ENCODE peak calls at places on chromosomes 16 and 17, in four cellular contexts. S is stomach, D is fibroblast of lung, F is colonic mucosa. L is an unnamed sample.

GRCh38 chr17:82309656-82310570 is 7.5 kb downstream of the CD7 start:
- DNase-seq in D (no peak), S (no peak), F (no peak), L (no peak)

GRCh38 chr16:66199189-66199588 is 167.3 kb upstream of the CDH5 start:
- DNase-seq in F (no peak), S (no peak), D (no peak), L (no peak)

GRCh38 chr17:76641501-76641900 is 2.1 kb downstream of the ST6GALNAC1 start:
- DNase-seq in F (peak; percentile 63), D (peak; percentile 8), S (no peak), L (no peak)

GRCh38 chr16:79997257-79997656 is 396.7 kb upstream of the MAF start:
- DNase-seq in S (no peak), D (peak; percentile 15), F (no peak), L (no peak)

GRCh38 chr16:31421587-31421986 is 6.6 kb downstream of the COX6A2 start:
- DNase-seq in D (no peak), F (no peak), S (no peak), L (no peak)

GRCh38 chr17:3818786-3819185 is 17.8 kb upstream of the ITGAE start:
- DNase-seq in D (peak; percentile 55), F (no peak), S (no peak), L (no peak)

GRCh38 chr17:76027159-76027839 is at the start of gene EVPL:
- DNase-seq in S (peak; percentile 88), F (peak; percentile 94), D (no peak), L (peak; percentile 88)

GRCh38 chr16:68257906-68258800 is 6.2 kb upstream of the SLC7A6 start:
- DNase-seq in S (no peak), D (peak; percentile 35), F (peak; percentile 65), L (no peak)

GRCh38 chr17:3843935-3844516 is 2.0 kb downstream of the NCBP3 start:
- DNase-seq in S (peak; percentile 57), D (peak; percentile 22), F (peak; percentile 63), L (no peak)

GRCh38 chr17:47703191-47703591 is 9.2 kb downstream of the TBKBP1 start:
- DNase-seq in S (no peak), F (no peak), D (no peak), L (no peak)

GRCh38 chr16:67252806-67253497 is 4.2 kb downstream of the SLC9A5 start:
- DNase-seq in S (no peak), F (no peak), D (no peak), L (no peak)

GRCh38 chr17:17398188-17398927 is 78.4 kb upstream of the MED9 start:
- DNase-seq in S (no peak), F (no peak), D (peak; percentile 35), L (no peak)

GRCh38 chr17:41315814-41316430 is 412 bp upstream of the KRTAP17-1 start:
- DNase-seq in S (no peak), D (no peak), F (no peak), L (no peak)

GRCh38 chr17:21678451-21679081 is 13.8 kb upstream of the KCNJ18 start:
- DNase-seq in D (no peak), F (no peak), S (no peak), L (peak; percentile 81)
- H3K9me3 ChIP-seq in D (no peaks in the 10 kb centered on the region), F (no peaks in the 10 kb centered on the region), S (peaks cover 9% of the 10 kb centered on the region), L (peaks cover 21% of the 10 kb centered on the region)

DNA sequence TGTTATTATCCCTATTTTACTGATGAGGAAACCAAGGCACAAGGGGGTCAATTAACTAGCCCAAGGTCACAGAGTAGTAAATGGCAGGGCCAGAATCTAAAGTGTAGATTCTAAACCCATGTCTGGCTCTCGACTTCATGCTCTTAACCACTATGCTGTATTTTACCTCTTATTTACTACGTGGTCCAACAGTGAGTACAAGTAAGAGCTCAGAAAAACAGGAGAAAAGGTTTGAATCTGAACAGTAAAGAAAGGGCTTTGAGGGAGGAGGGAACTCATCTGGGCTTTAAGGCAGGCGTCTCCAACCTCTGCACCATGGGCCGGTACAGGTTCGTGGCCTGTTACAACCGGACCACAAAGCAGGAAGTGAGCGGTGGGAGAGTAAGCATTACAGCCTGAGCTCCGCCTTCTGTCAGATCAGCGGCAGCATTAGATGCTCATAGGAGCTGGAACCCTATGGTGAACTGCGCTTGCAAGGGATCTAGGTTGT is 62.9 kb downstream of the SMURF2 start:
- DNase-seq in S (peak; percentile 32), F (no peak), D (no peak), L (peak; percentile 53)
- H3K27ac ChIP-seq in S (no peak overlapping the region), F (no peak overlapping the region), D (no peak overlapping the region), L (peak overlapping the region; percentile 48)

DNA sequence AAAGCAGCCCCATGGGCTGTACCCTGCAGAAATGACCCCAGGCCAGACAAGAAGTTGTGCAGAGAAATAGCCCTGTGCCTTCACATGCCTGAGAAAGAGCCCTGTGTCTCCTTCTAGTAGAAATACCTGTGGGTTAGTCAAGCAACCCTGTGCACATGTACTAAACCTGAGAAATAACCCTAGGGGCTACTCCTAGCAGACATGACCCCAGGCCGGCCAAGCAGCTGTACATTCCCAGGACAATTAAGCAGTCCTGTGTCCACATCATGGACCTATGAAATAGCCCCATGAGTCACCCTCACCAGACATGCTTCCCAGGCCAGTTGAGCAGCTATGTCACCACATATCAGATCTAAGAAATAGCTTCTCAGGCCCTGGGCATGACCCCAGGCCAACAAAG is 519.7 kb upstream of the CA10 start:
- DNase-seq in S (no peak), F (no peak), D (no peak), L (no peak)
- H3K9me3 ChIP-seq in S (peaks cover 26% of the 10 kb centered on the region), F (no peaks in the 10 kb centered on the region), D (no peaks in the 10 kb centered on the region), L (peaks cover 35% of the 10 kb centered on the region)

GRCh38 chr16:85750021-85750826 is 672 bp downstream of the C16orf74 start:
- DNase-seq in S (peak; percentile 36), F (peak; percentile 39), D (peak; percentile 26), L (peak; percentile 55)
- H3K27ac ChIP-seq in S (peak overlapping the region; percentile 26), F (no peak overlapping the region), D (peak overlapping the region; percentile 0), L (no peak overlapping the region)

GRCh38 chr16:35184356-35184870 is 1725.0 kb downstream of the TP53TG3F start:
- DNase-seq in S (no peak), F (no peak), D (no peak), L (no peak)

GRCh38 chr16:35187665-35188225 is 1728.3 kb downstream of the TP53TG3F start:
- DNase-seq in F (no peak), D (no peak), S (no peak), L (no peak)

GRCh38 chr16:35185366-35186044 is 1726.1 kb downstream of the TP53TG3F start:
- DNase-seq in D (no peak), S (no peak), F (no peak), L (no peak)

GRCh38 chr16:35188288-35189155 is 1729.1 kb downstream of the TP53TG3F start:
- DNase-seq in S (no peak), F (no peak), D (no peak), L (no peak)

DNA sequence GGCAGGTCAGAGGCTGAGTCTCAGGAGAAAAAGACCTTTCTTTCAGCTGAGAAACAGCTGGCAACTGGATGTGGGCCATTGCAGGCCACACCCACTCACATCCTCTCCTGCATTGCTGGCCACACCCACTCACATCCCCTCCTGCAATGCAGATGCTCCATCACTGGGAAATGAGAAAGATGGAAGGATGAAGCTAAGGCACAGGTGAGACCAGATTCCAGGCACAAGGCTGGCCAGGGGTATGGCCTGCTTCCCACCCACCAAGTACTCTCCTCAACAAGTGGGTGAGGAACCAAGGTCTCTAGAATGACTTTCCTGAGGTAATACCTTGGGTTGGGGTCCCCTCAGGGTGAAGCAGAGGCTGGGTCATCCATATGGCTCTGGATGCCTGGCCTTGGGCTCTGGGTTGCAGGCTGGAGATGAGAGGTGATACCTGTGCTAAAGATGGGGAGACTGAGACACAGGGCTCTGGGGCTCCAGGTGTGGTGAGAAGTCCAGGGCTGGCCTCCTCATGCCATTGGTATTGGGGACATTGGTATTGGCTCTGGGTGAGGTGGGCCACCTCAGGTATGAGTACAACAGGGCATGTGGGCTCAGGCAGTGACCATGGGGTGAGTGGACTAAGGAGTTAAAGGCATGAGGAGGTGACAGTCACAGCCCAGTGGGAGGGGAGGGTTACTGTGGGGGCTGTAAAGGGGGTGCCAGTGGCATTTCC is 1726.8 kb downstream of the TP53TG3F start:
- DNase-seq in S (no peak), D (no peak), F (no peak), L (no peak)
- H3K9me3 ChIP-seq in S (peaks cover 65% of the 10 kb centered on the region), D (no peaks in the 10 kb centered on the region), F (no peaks in the 10 kb centered on the region), L (no peaks in the 10 kb centered on the region)

GRCh38 chr17:20157078-20157360 is 147.9 kb downstream of the SPECC1 start:
- DNase-seq in F (no peak), S (peak; percentile 35), D (no peak), L (no peak)
- H3K27ac ChIP-seq in F (peak overlapping the region; percentile 86), S (peak overlapping the region; percentile 89), D (no peak overlapping the region), L (peak overlapping the region; percentile 10)

GRCh38 chr16:35370617-35371016 is 1911.2 kb downstream of the TP53TG3F start:
- DNase-seq in D (no peak), S (no peak), F (no peak), L (no peak)
- H3K9me3 ChIP-seq in D (no peaks in the 10 kb centered on the region), S (no peaks in the 10 kb centered on the region), F (no peaks in the 10 kb centered on the region), L (peaks cover 4% of the 10 kb centered on the region)

GRCh38 chr17:63631062-63631461 is 8.8 kb downstream of the MAP3K3 start:
- DNase-seq in S (no peak), D (no peak), F (no peak), L (no peak)
- H3K27ac ChIP-seq in S (peak overlapping the region; percentile 31), D (no peak overlapping the region), F (no peak overlapping the region), L (peak overlapping the region; percentile 24)